ENCODE peak calls at places on chromosomes 7 and 10, in five cellular contexts. O is body of pancreas, C is stomach, E is ovary, P is Peyer's patch. D is an unnamed sample.
A peak's percentile ranks its signal among the peaks of the same experiment; 100 is the strongest.

GRCh38 chr7:35839860-35840854 is 39.3 kb downstream of the SEPTIN7 start:
- DNase-seq in C (no peak), P (no peak), O (no peak), E (no peak), D (no peak)

GRCh38 chr7:75869776-75870379 is 9.0 kb upstream of the RHBDD2 start:
- DNase-seq in C (no peak), P (no peak), E (no peak), O (no peak), D (no peak)

GRCh38 chr7:112377607-112378006 is 72.7 kb upstream of the IFRD1 start:
- DNase-seq in P (no peak), O (no peak), C (no peak), E (no peak), D (no peak)

GRCh38 chr10:123878666-123879311 is 12.8 kb downstream of the CPXM2 start:
- DNase-seq in E (no peak), C (peak; percentile 3), O (no peak), P (no peak), D (no peak)

GRCh38 chr7:74092321-74092963 is 8.8 kb downstream of the LIMK1 start:
- DNase-seq in O (no peak), E (no peak), C (no peak), P (peak; percentile 64), D (no peak)

GRCh38 chr10:102132193-102132562 is 662 bp upstream of the PPRC1 start:
- DNase-seq in O (no peak), E (no peak), C (no peak), P (no peak), D (no peak)

GRCh38 chr10:6924166-6924565 is 344.1 kb upstream of the PRKCQ start:
- DNase-seq in O (no peak), P (no peak), E (no peak), C (no peak), D (peak; percentile 27)

GRCh38 chr7:121515651-121516401 is 119.7 kb upstream of the FAM3C start:
- DNase-seq in P (no peak), O (no peak), E (no peak), C (no peak), D (no peak)

GRCh38 chr7:40024048-40024447 is 74.0 kb downstream of the CDK13 start:
- DNase-seq in E (no peak), P (no peak), C (no peak), O (no peak), D (no peak)

GRCh38 chr10:75203724-75204123 is 6.9 kb upstream of the VDAC2 start:
- DNase-seq in O (no peak), P (no peak), C (peak; percentile 1), E (no peak), D (no peak)

GRCh38 chr10:132162021-132162531 is 24.7 kb upstream of the DPYSL4 start:
- DNase-seq in C (no peak), P (no peak), E (no peak), O (no peak), D (no peak)

GRCh38 chr10:15045380-15045779 is 1.6 kb downstream of the OLAH start:
- DNase-seq in C (no peak), E (no peak), O (no peak), P (no peak), D (no peak)

GRCh38 chr10:110811791-110812581 is 59.7 kb upstream of the PDCD4 start:
- DNase-seq in C (peak; percentile 53), P (no peak), O (no peak), E (no peak), D (no peak)

GRCh38 chr7:73717991-73718405 is 1.5 kb downstream of the STX1A start:
- DNase-seq in C (no peak), P (peak; percentile 39), O (no peak), E (no peak), D (peak; percentile 98)

GRCh38 chr10:74891048-74891447 is 64.6 kb downstream of the KAT6B start:
- DNase-seq in C (peak; percentile 58), P (no peak), O (peak; percentile 52), E (no peak), D (no peak)

GRCh38 chr7:41918597-41918996 is 215.7 kb upstream of the INHBA start:
- DNase-seq in P (no peak), E (no peak), C (no peak), O (no peak), D (no peak)

GRCh38 chr10:132626761-132627735 is 89.5 kb downstream of the INPP5A start:
- DNase-seq in C (no peak), P (no peak), O (no peak), E (no peak), D (no peak)

GRCh38 chr7:140403878-140404564 is at the start of gene RAB19:
- DNase-seq in C (peak; percentile 77), O (peak; percentile 75), E (no peak), P (peak; percentile 62), D (no peak)

GRCh38 chr10:18233775-18234174 is 93.6 kb downstream of the CACNB2 start:
- DNase-seq in P (no peak), C (no peak), O (peak; percentile 41), E (peak; percentile 36), D (peak; percentile 2)

GRCh38 chr10:96272986-96273280 is 1.6 kb upstream of the BLNK start:
- DNase-seq in C (no peak), P (no peak), E (no peak), O (no peak), D (no peak)

GRCh38 chr10:132447446-132448247 is 50.6 kb downstream of the PWWP2B start:
- DNase-seq in P (peak; percentile 69), O (peak; percentile 51), C (peak; percentile 69), E (peak; percentile 63), D (peak; percentile 87)

GRCh38 chr10:22962817-22963216 is 35.0 kb downstream of the ARMC3 start:
- DNase-seq in E (no peak), P (no peak), C (no peak), O (no peak), D (no peak)

GRCh38 chr10:130361351-130362105 is 225.3 kb downstream of the GLRX3 start:
- DNase-seq in E (no peak), O (no peak), C (peak; percentile 19), P (no peak), D (no peak)

GRCh38 chr7:70193514-70193913 is 595.2 kb downstream of the AUTS2 start:
- DNase-seq in P (no peak), C (no peak), O (no peak), E (no peak), D (peak; percentile 19)

GRCh38 chr10:18414061-18414460 is 237.3 kb downstream of the NSUN6 start:
- DNase-seq in P (no peak), E (no peak), C (no peak), O (no peak), D (no peak)

GRCh38 chr7:155356323-155357105 is 58.8 kb downstream of the INSIG1 start:
- DNase-seq in E (no peak), P (no peak), O (peak; percentile 52), C (no peak), D (peak; percentile 73)

GRCh38 chr10:108014145-108014901 is 849.8 kb upstream of the SORCS1 start:
- DNase-seq in C (no peak), E (no peak), P (no peak), O (no peak), D (no peak)
- H3K4me3 ChIP-seq in C (no peak overlapping the region), E (no peak overlapping the region), P (no peak overlapping the region), O (no peak overlapping the region), D (no peak overlapping the region)

GRCh38 chr7:88230646-88231045 is 10.8 kb upstream of the SRI start:
- DNase-seq in O (no peak), P (no peak), E (no peak), C (no peak), D (no peak)
- TF ChIP-seq POLR2A in O (no peak), P (no peak), E (no peak), C (no peak), D (no peak)

GRCh38 chr7:1159933-1160664 is at the start of gene ZFAND2A:
- DNase-seq in P (peak; percentile 99), C (peak; percentile 99), O (peak; percentile 98), E (peak; percentile 98), D (peak; percentile 100)

GRCh38 chr7:1163121-1163520 is 3.1 kb upstream of the ZFAND2A start:
- DNase-seq in E (no peak), P (no peak), O (no peak), C (no peak), D (no peak)

GRCh38 chr7:1156782-1157535 is 3.0 kb downstream of the ZFAND2A start:
- DNase-seq in O (no peak), E (no peak), P (no peak), C (peak; percentile 57), D (peak; percentile 58)

GRCh38 chr7:1158203-1159126 is 1.5 kb downstream of the ZFAND2A start:
- DNase-seq in E (no peak), C (no peak), O (no peak), P (no peak), D (no peak)

GRCh38 chr7:1160665-1161010 is 642 bp upstream of the ZFAND2A start:
- DNase-seq in P (no peak), C (no peak), O (peak; percentile 37), E (no peak), D (no peak)
- H3K4me3 ChIP-seq in P (peak overlapping the region; percentile 77), C (peak overlapping the region; percentile 95), O (peak overlapping the region; percentile 76), E (peak overlapping the region; percentile 99), D (peak overlapping the region; percentile 61)

GRCh38 chr7:102395620-102395957 is 574 bp upstream of the PRKRIP1 start:
- DNase-seq in E (no peak), C (no peak), P (no peak), O (no peak), D (peak; percentile 27)
- TF ChIP-seq POLR2A in E (no peak), C (no peak), P (no peak), O (no peak), D (no peak)